ENCODE peak calls at places on chromosome 14, in eight cellular contexts. One of them, this sample, is unnamed.

GRCh38 chr14:76564471-76565119 is 188.7 kb downstream of the ESRRB start:
- DNase-seq in KG1: no peak
- DNase-seq in aorta: no peak
- DNase-seq in activated T-helper 1 cell treated with Interleukin-2 at 50 U/mL for 16 hours: no peak
- DNase-seq in NCI-H510A treated with DMSO at 0.1 percent for 48 hours: no peak
- DNase-seq in GM23248: no peak
- DNase-seq in SW 1271: peak
- DNase-seq in T-helper 2 cell: no peak
- DNase-seq in this sample: no peak

GRCh38 chr14:59918824-59919581 is 941 bp upstream of the LRRC9 start:
- DNase-seq in KG1: peak
- DNase-seq in aorta: no peak
- DNase-seq in activated T-helper 1 cell treated with Interleukin-2 at 50 U/mL for 16 hours: no peak
- DNase-seq in NCI-H510A treated with DMSO at 0.1 percent for 48 hours: peak
- DNase-seq in GM23248: peak
- DNase-seq in SW 1271: peak
- DNase-seq in T-helper 2 cell: peak
- DNase-seq in this sample: no peak

GRCh38 chr14:35213869-35214387 is 78.3 kb upstream of the PSMA6 start:
- DNase-seq in KG1: no peak
- DNase-seq in aorta: no peak
- DNase-seq in activated T-helper 1 cell treated with Interleukin-2 at 50 U/mL for 16 hours: no peak
- DNase-seq in NCI-H510A treated with DMSO at 0.1 percent for 48 hours: peak
- DNase-seq in GM23248: peak
- DNase-seq in SW 1271: no peak
- DNase-seq in T-helper 2 cell: no peak
- DNase-seq in this sample: no peak

GRCh38 chr14:68510201-68510600 is 282.7 kb downstream of the ZFP36L1 start:
- DNase-seq in KG1: no peak
- DNase-seq in aorta: peak
- DNase-seq in activated T-helper 1 cell treated with Interleukin-2 at 50 U/mL for 16 hours: no peak
- DNase-seq in NCI-H510A treated with DMSO at 0.1 percent for 48 hours: no peak
- DNase-seq in GM23248: peak
- DNase-seq in SW 1271: no peak
- DNase-seq in T-helper 2 cell: no peak
- DNase-seq in this sample: no peak

GRCh38 chr14:78070344-78070743 is 99.8 kb upstream of the NRXN3 start:
- DNase-seq in KG1: no peak
- DNase-seq in aorta: no peak
- DNase-seq in activated T-helper 1 cell treated with Interleukin-2 at 50 U/mL for 16 hours: no peak
- DNase-seq in NCI-H510A treated with DMSO at 0.1 percent for 48 hours: no peak
- DNase-seq in GM23248: no peak
- DNase-seq in SW 1271: no peak
- DNase-seq in T-helper 2 cell: no peak
- DNase-seq in this sample: no peak

GRCh38 chr14:95208598-95208997 is 51.3 kb upstream of the DICER1 start:
- DNase-seq in KG1: no peak
- DNase-seq in aorta: no peak
- DNase-seq in activated T-helper 1 cell treated with Interleukin-2 at 50 U/mL for 16 hours: no peak
- DNase-seq in NCI-H510A treated with DMSO at 0.1 percent for 48 hours: no peak
- DNase-seq in GM23248: no peak
- DNase-seq in SW 1271: no peak
- DNase-seq in T-helper 2 cell: no peak
- DNase-seq in this sample: no peak

GRCh38 chr14:88562831-88563686 is at the start of gene ZC3H14:
- DNase-seq in KG1: peak
- DNase-seq in aorta: peak
- DNase-seq in activated T-helper 1 cell treated with Interleukin-2 at 50 U/mL for 16 hours: peak
- DNase-seq in NCI-H510A treated with DMSO at 0.1 percent for 48 hours: peak
- DNase-seq in GM23248: peak
- DNase-seq in SW 1271: peak
- DNase-seq in T-helper 2 cell: peak
- DNase-seq in this sample: peak

GRCh38 chr14:95340201-95340697 is 20.5 kb upstream of the CLMN start:
- DNase-seq in KG1: no peak
- DNase-seq in aorta: no peak
- DNase-seq in activated T-helper 1 cell treated with Interleukin-2 at 50 U/mL for 16 hours: no peak
- DNase-seq in NCI-H510A treated with DMSO at 0.1 percent for 48 hours: no peak
- DNase-seq in GM23248: no peak
- DNase-seq in SW 1271: no peak
- DNase-seq in T-helper 2 cell: no peak
- DNase-seq in this sample: no peak

GRCh38 chr14:57833304-57833703 is 32.6 kb downstream of the SLC35F4 start:
- DNase-seq in KG1: no peak
- DNase-seq in aorta: no peak
- DNase-seq in activated T-helper 1 cell treated with Interleukin-2 at 50 U/mL for 16 hours: no peak
- DNase-seq in NCI-H510A treated with DMSO at 0.1 percent for 48 hours: no peak
- DNase-seq in GM23248: peak
- DNase-seq in SW 1271: peak
- DNase-seq in T-helper 2 cell: no peak
- DNase-seq in this sample: no peak

GRCh38 chr14:95200404-95200803 is 43.1 kb upstream of the DICER1 start:
- DNase-seq in KG1: no peak
- DNase-seq in aorta: no peak
- DNase-seq in activated T-helper 1 cell treated with Interleukin-2 at 50 U/mL for 16 hours: no peak
- DNase-seq in NCI-H510A treated with DMSO at 0.1 percent for 48 hours: peak
- DNase-seq in GM23248: no peak
- DNase-seq in SW 1271: no peak
- DNase-seq in T-helper 2 cell: no peak
- DNase-seq in this sample: no peak

GRCh38 chr14:93301821-93302447 is 30.9 kb downstream of the BTBD7 start:
- DNase-seq in KG1: no peak
- DNase-seq in aorta: no peak
- DNase-seq in activated T-helper 1 cell treated with Interleukin-2 at 50 U/mL for 16 hours: no peak
- DNase-seq in NCI-H510A treated with DMSO at 0.1 percent for 48 hours: no peak
- DNase-seq in GM23248: no peak
- DNase-seq in SW 1271: no peak
- DNase-seq in T-helper 2 cell: no peak
- DNase-seq in this sample: no peak

GRCh38 chr14:26820101-26820500 is 222.3 kb upstream of the NOVA1 start:
- DNase-seq in KG1: no peak
- DNase-seq in aorta: no peak
- DNase-seq in activated T-helper 1 cell treated with Interleukin-2 at 50 U/mL for 16 hours: no peak
- DNase-seq in NCI-H510A treated with DMSO at 0.1 percent for 48 hours: peak
- DNase-seq in GM23248: no peak
- DNase-seq in SW 1271: no peak
- DNase-seq in T-helper 2 cell: no peak
- DNase-seq in this sample: no peak

GRCh38 chr14:94532462-94532861 is 23.2 kb upstream of the SERPINA12 start:
- DNase-seq in KG1: no peak
- DNase-seq in aorta: no peak
- DNase-seq in activated T-helper 1 cell treated with Interleukin-2 at 50 U/mL for 16 hours: no peak
- DNase-seq in NCI-H510A treated with DMSO at 0.1 percent for 48 hours: no peak
- DNase-seq in GM23248: peak
- DNase-seq in SW 1271: peak
- DNase-seq in T-helper 2 cell: no peak
- DNase-seq in this sample: no peak

GRCh38 chr14:65588426-65589140 is 176.1 kb downstream of the FUT8 start:
- DNase-seq in KG1: no peak
- DNase-seq in aorta: no peak
- DNase-seq in activated T-helper 1 cell treated with Interleukin-2 at 50 U/mL for 16 hours: no peak
- DNase-seq in NCI-H510A treated with DMSO at 0.1 percent for 48 hours: no peak
- DNase-seq in GM23248: no peak
- DNase-seq in SW 1271: no peak
- DNase-seq in T-helper 2 cell: no peak
- DNase-seq in this sample: no peak

GRCh38 chr14:97491697-97492096 is 694.5 kb downstream of the VRK1 start:
- DNase-seq in KG1: no peak
- DNase-seq in aorta: no peak
- DNase-seq in activated T-helper 1 cell treated with Interleukin-2 at 50 U/mL for 16 hours: no peak
- DNase-seq in NCI-H510A treated with DMSO at 0.1 percent for 48 hours: no peak
- DNase-seq in GM23248: no peak
- DNase-seq in SW 1271: no peak
- DNase-seq in T-helper 2 cell: no peak
- DNase-seq in this sample: no peak

GRCh38 chr14:98756749-98757148 is 515.2 kb downstream of the BCL11B start:
- DNase-seq in KG1: no peak
- DNase-seq in aorta: no peak
- DNase-seq in activated T-helper 1 cell treated with Interleukin-2 at 50 U/mL for 16 hours: no peak
- DNase-seq in NCI-H510A treated with DMSO at 0.1 percent for 48 hours: no peak
- DNase-seq in GM23248: no peak
- DNase-seq in SW 1271: no peak
- DNase-seq in T-helper 2 cell: no peak
- DNase-seq in this sample: no peak

GRCh38 chr14:22770481-22771187 is 4.1 kb downstream of the OXA1L start:
- DNase-seq in KG1: no peak
- DNase-seq in aorta: no peak
- DNase-seq in activated T-helper 1 cell treated with Interleukin-2 at 50 U/mL for 16 hours: no peak
- DNase-seq in NCI-H510A treated with DMSO at 0.1 percent for 48 hours: no peak
- DNase-seq in GM23248: no peak
- DNase-seq in SW 1271: no peak
- DNase-seq in T-helper 2 cell: no peak
- DNase-seq in this sample: no peak